ENCODE peak calls at places on chromosomes 11 and 22, in four cellular contexts. One of them, this sample, is unnamed.

GRCh38 chr11:134332189-134332631 is 422 bp downstream of the GLB1L2 start:
- DNase-seq in psoas muscle: no peak
- DNase-seq in stimulated activated CD4-positive, alpha-beta T cell treated with anti-CD3 and anti-CD28 coated beads, Interleukin-4, amount 100 ng/mL, for 24 hours: peak; percentile 15
- DNase-seq in NCI-H774: peak; percentile 35
- DNase-seq in this sample: peak; percentile 65

GRCh38 chr11:69450857-69451220 is 30.6 kb upstream of the LINC01488 start:
- DNase-seq in stimulated activated CD4-positive, alpha-beta T cell treated with anti-CD3 and anti-CD28 coated beads, Interleukin-4, amount 100 ng/mL, for 24 hours: no peak
- DNase-seq in psoas muscle: peak; percentile 51
- DNase-seq in NCI-H774: no peak
- DNase-seq in this sample: no peak

GRCh38 chr11:96061730-96062524 is 138.0 kb upstream of the MTMR2 start:
- DNase-seq in stimulated activated CD4-positive, alpha-beta T cell treated with anti-CD3 and anti-CD28 coated beads, Interleukin-4, amount 100 ng/mL, for 24 hours: peak; percentile 54
- DNase-seq in psoas muscle: no peak
- DNase-seq in NCI-H774: no peak
- DNase-seq in this sample: no peak

GRCh38 chr11:22460181-22460580 is 122.0 kb downstream of the SLC17A6 start:
- DNase-seq in stimulated activated CD4-positive, alpha-beta T cell treated with anti-CD3 and anti-CD28 coated beads, Interleukin-4, amount 100 ng/mL, for 24 hours: no peak
- DNase-seq in psoas muscle: no peak
- DNase-seq in NCI-H774: no peak
- DNase-seq in this sample: no peak

GRCh38 chr11:78798567-78799170 is 224.0 kb upstream of the NARS2 start:
- DNase-seq in NCI-H774: no peak
- DNase-seq in psoas muscle: peak; percentile 85
- DNase-seq in stimulated activated CD4-positive, alpha-beta T cell treated with anti-CD3 and anti-CD28 coated beads, Interleukin-4, amount 100 ng/mL, for 24 hours: peak; percentile 12
- DNase-seq in this sample: peak; percentile 66

GRCh38 chr11:109085708-109086373 is 336.1 kb upstream of the C11orf87 start:
- DNase-seq in stimulated activated CD4-positive, alpha-beta T cell treated with anti-CD3 and anti-CD28 coated beads, Interleukin-4, amount 100 ng/mL, for 24 hours: no peak
- DNase-seq in psoas muscle: peak; percentile 50
- DNase-seq in NCI-H774: no peak
- DNase-seq in this sample: no peak

GRCh38 chr11:16891964-16892363 is 122.2 kb downstream of the PLEKHA7 start:
- DNase-seq in NCI-H774: no peak
- DNase-seq in psoas muscle: no peak
- DNase-seq in stimulated activated CD4-positive, alpha-beta T cell treated with anti-CD3 and anti-CD28 coated beads, Interleukin-4, amount 100 ng/mL, for 24 hours: no peak
- DNase-seq in this sample: no peak

GRCh38 chr11:71114124-71114851 is 138.1 kb downstream of the SHANK2 start:
- DNase-seq in stimulated activated CD4-positive, alpha-beta T cell treated with anti-CD3 and anti-CD28 coated beads, Interleukin-4, amount 100 ng/mL, for 24 hours: no peak
- DNase-seq in psoas muscle: no peak
- DNase-seq in NCI-H774: no peak
- DNase-seq in this sample: no peak

GRCh38 chr22:40156001-40156516 is 21.7 kb upstream of the TNRC6B start:
- DNase-seq in psoas muscle: no peak
- DNase-seq in stimulated activated CD4-positive, alpha-beta T cell treated with anti-CD3 and anti-CD28 coated beads, Interleukin-4, amount 100 ng/mL, for 24 hours: no peak
- DNase-seq in NCI-H774: peak; percentile 50
- DNase-seq in this sample: peak; percentile 57

This sample was measured in left colon.